ENCODE peak calls at places on chromosomes 16 and 17, in four cellular contexts. One of them, this sample, is unnamed.

GRCh38 chr16:19179890-19180490 is 11.9 kb downstream of the SYT17 start:
- DNase-seq in GM12878: no peak
- DNase-seq in HL-60: peak
- DNase-seq in K562: peak
- DNase-seq in this sample: peak

GRCh38 chr16:23333962-23334361 is 31.9 kb downstream of the SCNN1B start:
- DNase-seq in GM12878: no peak
- DNase-seq in HL-60: no peak
- DNase-seq in K562: no peak
- DNase-seq in this sample: no peak

GRCh38 chr17:59221159-59221847 is 992 bp downstream of the GDPD1 start:
- DNase-seq in K562: peak
- DNase-seq in GM12878: no peak
- DNase-seq in HL-60: no peak
- DNase-seq in this sample: no peak

GRCh38 chr17:12794919-12795517 is 5.7 kb downstream of the ARHGAP44 start:
- DNase-seq in GM12878: no peak
- DNase-seq in HL-60: no peak
- DNase-seq in K562: no peak
- DNase-seq in this sample: no peak

GRCh38 chr17:16439303-16439791 is 24.0 kb downstream of the TRPV2 start:
- DNase-seq in HL-60: no peak
- DNase-seq in K562: peak
- DNase-seq in GM12878: no peak
- DNase-seq in this sample: no peak

GRCh38 chr17:53749178-53749577 is 73.5 kb upstream of the KIF2B start:
- DNase-seq in GM12878: no peak
- DNase-seq in HL-60: no peak
- DNase-seq in K562: peak
- DNase-seq in this sample: no peak

GRCh38 chr16:85384831-85385462 is 228.2 kb upstream of the GSE1 start:
- DNase-seq in HL-60: no peak
- DNase-seq in GM12878: no peak
- DNase-seq in K562: no peak
- DNase-seq in this sample: no peak

GRCh38 chr16:9308300-9309209 is 217.1 kb downstream of the HAPSTR1 start:
- DNase-seq in HL-60: no peak
- DNase-seq in K562: no peak
- DNase-seq in GM12878: no peak
- DNase-seq in this sample: no peak

GRCh38 chr16:84013787-84014569 is 28.6 kb downstream of the SLC38A8 start:
- DNase-seq in K562: peak
- DNase-seq in HL-60: peak
- DNase-seq in GM12878: peak
- DNase-seq in this sample: peak

GRCh38 chr17:41544497-41544896 is 16.4 kb upstream of the KRT19 start:
- DNase-seq in HL-60: no peak
- DNase-seq in GM12878: no peak
- DNase-seq in K562: peak
- DNase-seq in this sample: no peak

GRCh38 chr17:45334701-45335677 is 18.2 kb upstream of the MAP3K14 start:
- DNase-seq in HL-60: no peak
- DNase-seq in K562: no peak
- DNase-seq in GM12878: no peak
- DNase-seq in this sample: no peak
- TF ChIP-seq SPI1 in HL-60: no peak
- TF ChIP-seq SPI1 in K562: no peak
- TF ChIP-seq SPI1 in GM12878: no peak
- TF ChIP-seq SPI1 in this sample: no peak

DNA sequence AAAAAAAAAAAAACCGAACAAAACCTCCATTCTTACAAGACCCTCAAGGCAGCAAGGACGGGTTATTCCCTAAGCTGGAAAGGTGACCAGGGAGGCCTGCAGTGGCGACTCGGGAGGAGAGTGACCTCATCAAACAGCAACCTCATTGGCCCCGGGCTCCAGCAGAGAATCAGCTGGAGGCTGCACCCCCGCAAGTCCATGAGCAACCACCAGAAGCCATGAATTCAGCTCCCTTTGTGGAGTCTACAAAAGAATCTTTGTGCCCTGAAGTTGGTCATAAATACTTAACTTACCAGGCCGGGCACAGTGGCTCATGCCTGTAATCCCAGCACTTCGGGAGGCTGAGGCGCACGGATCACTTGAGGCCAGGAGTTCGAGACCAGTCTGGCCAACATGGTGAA is 80.9 kb upstream of the CREBBP start:
- DNase-seq in K562: peak
- DNase-seq in GM12878: no peak
- DNase-seq in HL-60: no peak
- DNase-seq in this sample: no peak
- TF ChIP-seq SPI1 in K562: no peak
- TF ChIP-seq SPI1 in GM12878: no peak
- TF ChIP-seq SPI1 in HL-60: no peak
- TF ChIP-seq SPI1 in this sample: no peak

GRCh38 chr17:82920715-82921114 is 80.9 kb upstream of the ZNF750 start:
- DNase-seq in GM12878: no peak
- DNase-seq in HL-60: no peak
- DNase-seq in K562: no peak
- DNase-seq in this sample: no peak

GRCh38 chr17:82923366-82924113 is 83.7 kb upstream of the ZNF750 start:
- DNase-seq in HL-60: peak
- DNase-seq in K562: no peak
- DNase-seq in GM12878: no peak
- DNase-seq in this sample: no peak

GRCh38 chr17:82921426-82921825 is 81.6 kb upstream of the ZNF750 start:
- DNase-seq in GM12878: no peak
- DNase-seq in K562: no peak
- DNase-seq in HL-60: no peak
- DNase-seq in this sample: no peak

GRCh38 chr17:82924214-82924613 is 84.4 kb upstream of the ZNF750 start:
- DNase-seq in K562: no peak
- DNase-seq in HL-60: no peak
- DNase-seq in GM12878: no peak
- DNase-seq in this sample: no peak

GRCh38 chr17:82922646-82923045 is 82.8 kb upstream of the ZNF750 start:
- DNase-seq in K562: no peak
- DNase-seq in GM12878: no peak
- DNase-seq in HL-60: no peak
- DNase-seq in this sample: no peak
- TF ChIP-seq SPI1 in K562: no peak
- TF ChIP-seq SPI1 in GM12878: no peak
- TF ChIP-seq SPI1 in HL-60: no peak
- TF ChIP-seq SPI1 in this sample: no peak

GRCh38 chr16:82263456-82264159 is 93.6 kb upstream of the MPHOSPH6 start:
- DNase-seq in K562: peak
- DNase-seq in HL-60: peak
- DNase-seq in GM12878: peak
- DNase-seq in this sample: peak
- TF ChIP-seq SPI1 in K562: no peak
- TF ChIP-seq SPI1 in HL-60: no peak
- TF ChIP-seq SPI1 in GM12878: no peak
- TF ChIP-seq SPI1 in this sample: no peak

GRCh38 chr17:46962374-46962790 is 16.7 kb downstream of the RPRML start:
- DNase-seq in HL-60: no peak
- DNase-seq in K562: no peak
- DNase-seq in GM12878: no peak
- DNase-seq in this sample: no peak
- TF ChIP-seq SPI1 in HL-60: no peak
- TF ChIP-seq SPI1 in K562: no peak
- TF ChIP-seq SPI1 in GM12878: no peak
- TF ChIP-seq SPI1 in this sample: no peak

DNA sequence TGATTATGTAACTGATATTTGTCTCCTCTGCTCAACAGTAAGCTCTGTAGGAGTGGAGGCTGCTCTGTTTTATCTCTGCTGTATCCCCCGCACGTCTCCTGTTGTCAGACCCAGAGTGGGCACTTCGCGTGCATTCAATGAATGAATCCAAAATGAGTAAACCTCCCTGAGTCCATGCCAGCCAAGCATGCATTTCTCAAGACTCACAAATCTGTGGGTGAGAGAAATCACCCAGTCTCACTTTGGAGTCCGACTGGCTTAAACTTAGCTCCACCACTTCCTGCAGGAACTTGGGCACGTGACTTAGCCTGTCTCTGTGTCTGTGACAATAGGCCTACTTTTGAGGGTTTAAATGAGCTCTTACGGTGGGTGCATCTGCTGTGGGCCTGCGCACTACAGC is 3.7 kb downstream of the PNPO start:
- DNase-seq in K562: no peak
- DNase-seq in HL-60: no peak
- DNase-seq in GM12878: no peak
- DNase-seq in this sample: no peak
- TF ChIP-seq SPI1 in K562: no peak
- TF ChIP-seq SPI1 in HL-60: no peak
- TF ChIP-seq SPI1 in GM12878: no peak
- TF ChIP-seq SPI1 in this sample: no peak

This sample was measured in GM12891.